ENCODE peak calls at places on chromosomes 11 and 22, in ten cellular contexts. N, S, R, U, P, H, W, B, Y and C are unnamed samples.

GRCh38 chr11:1401656-1402221 is 12.0 kb downstream of the BRSK2 start:
- DNase-seq in N (peak; percentile 63), S (no peak), R (peak; percentile 26), U (peak; percentile 9), P (peak; percentile 89), H (peak; percentile 91), W (peak; percentile 22), B (peak; percentile 37), Y (peak; percentile 56), C (peak; percentile 77)

GRCh38 chr22:40976866-40977700 is 25.9 kb downstream of the RBX1 start:
- DNase-seq in N (no peak), S (no peak), R (no peak), U (no peak), P (no peak), H (no peak), W (no peak), B (no peak), Y (no peak), C (no peak)

GRCh38 chr11:105100206-105100605 is 39.4 kb downstream of the CARD18 start:
- DNase-seq in N (no peak), S (no peak), R (peak; percentile 3), U (no peak), P (no peak), H (no peak), W (no peak), B (no peak), Y (no peak), C (no peak)

GRCh38 chr11:88231894-88232482 is 56.7 kb upstream of the RAB38 start:
- DNase-seq in N (peak; percentile 34), S (peak; percentile 1), R (no peak), U (peak; percentile 43), P (no peak), H (peak; percentile 63), W (peak; percentile 34), B (peak; percentile 4), Y (peak; percentile 61), C (peak; percentile 32)

GRCh38 chr11:1707751-1708150 is 10.8 kb downstream of the KRTAP5-6 start:
- DNase-seq in N (no peak), S (no peak), R (no peak), U (no peak), P (no peak), H (no peak), W (no peak), B (no peak), Y (no peak), C (no peak)

GRCh38 chr11:94193288-94193687 is 64.6 kb downstream of the PANX1 start:
- DNase-seq in N (peak; percentile 57), S (no peak), R (no peak), U (no peak), P (no peak), H (peak; percentile 66), W (peak; percentile 71), B (no peak), Y (peak; percentile 77), C (no peak)

GRCh38 chr11:19430346-19431058 is 189.8 kb upstream of the E2F8 start:
- DNase-seq in N (no peak), S (no peak), R (no peak), U (no peak), P (no peak), H (no peak), W (no peak), B (no peak), Y (no peak), C (no peak)

GRCh38 chr22:38862375-38863329 is 9.4 kb downstream of the CBX6 start:
- DNase-seq in N (no peak), S (no peak), R (no peak), U (no peak), P (no peak), H (no peak), W (no peak), B (no peak), Y (peak; percentile 50), C (no peak)

GRCh38 chr22:50342651-50343540 is at the start of gene PPP6R2:
- DNase-seq in N (peak; percentile 84), S (peak; percentile 62), R (peak; percentile 85), U (no peak), P (peak; percentile 93), H (peak; percentile 97), W (no peak), B (peak; percentile 88), Y (peak; percentile 51), C (peak; percentile 96)

GRCh38 chr11:124446926-124447325 is 1.4 kb upstream of the OR8B8 start:
- DNase-seq in N (no peak), S (no peak), R (no peak), U (no peak), P (no peak), H (no peak), W (peak; percentile 4), B (no peak), Y (no peak), C (no peak)

GRCh38 chr11:60657880-60658279 is 41.5 kb upstream of the MS4A8 start:
- DNase-seq in N (peak; percentile 12), S (peak; percentile 88), R (no peak), U (no peak), P (no peak), H (no peak), W (no peak), B (no peak), Y (no peak), C (no peak)